ENCODE peak calls at places on chromosomes 1 and 21, in seven cellular contexts. One of them, this sample, is unnamed.

GRCh38 chr1:153679337-153680119 is 1.0 kb downstream of the NPR1 start:
- DNase-seq in adrenal gland: no peak
- DNase-seq in IMR-90: no peak
- DNase-seq in AG04450: no peak
- DNase-seq in heart right ventricle: peak
- DNase-seq in fibroblast of lung: no peak
- DNase-seq in astrocyte of the spinal cord: no peak
- DNase-seq in this sample: no peak

GRCh38 chr1:244761279-244761678 is 74.2 kb upstream of the COX20 start:
- DNase-seq in adrenal gland: no peak
- DNase-seq in IMR-90: no peak
- DNase-seq in AG04450: no peak
- DNase-seq in heart right ventricle: no peak
- DNase-seq in fibroblast of lung: no peak
- DNase-seq in astrocyte of the spinal cord: no peak
- DNase-seq in this sample: no peak

GRCh38 chr1:4027008-4027407 is 126.9 kb upstream of the C1orf174 start:
- DNase-seq in adrenal gland: no peak
- DNase-seq in IMR-90: no peak
- DNase-seq in AG04450: no peak
- DNase-seq in heart right ventricle: no peak
- DNase-seq in fibroblast of lung: no peak
- DNase-seq in astrocyte of the spinal cord: no peak
- DNase-seq in this sample: no peak

GRCh38 chr1:173191011-173191410 is 16.1 kb downstream of the TNFSF4 start:
- DNase-seq in adrenal gland: no peak
- DNase-seq in IMR-90: no peak
- DNase-seq in AG04450: no peak
- DNase-seq in heart right ventricle: no peak
- DNase-seq in fibroblast of lung: peak
- DNase-seq in astrocyte of the spinal cord: no peak
- DNase-seq in this sample: no peak

GRCh38 chr1:7177021-7177420 is 391.8 kb downstream of the CAMTA1 start:
- DNase-seq in adrenal gland: no peak
- DNase-seq in IMR-90: no peak
- DNase-seq in AG04450: no peak
- DNase-seq in heart right ventricle: no peak
- DNase-seq in fibroblast of lung: no peak
- DNase-seq in astrocyte of the spinal cord: no peak
- DNase-seq in this sample: no peak

GRCh38 chr21:37861561-37861960 is 54.7 kb downstream of the KCNJ6 start:
- DNase-seq in adrenal gland: no peak
- DNase-seq in IMR-90: no peak
- DNase-seq in AG04450: no peak
- DNase-seq in heart right ventricle: no peak
- DNase-seq in fibroblast of lung: no peak
- DNase-seq in astrocyte of the spinal cord: no peak
- DNase-seq in this sample: no peak

GRCh38 chr1:6188466-6188865 is 8.3 kb upstream of the CHD5 start:
- DNase-seq in adrenal gland: no peak
- DNase-seq in IMR-90: no peak
- DNase-seq in AG04450: no peak
- DNase-seq in heart right ventricle: no peak
- DNase-seq in fibroblast of lung: no peak
- DNase-seq in astrocyte of the spinal cord: no peak
- DNase-seq in this sample: no peak

GRCh38 chr1:110778821-110779220 is 94.1 kb upstream of the CD53 start:
- DNase-seq in adrenal gland: no peak
- DNase-seq in IMR-90: no peak
- DNase-seq in AG04450: no peak
- DNase-seq in heart right ventricle: no peak
- DNase-seq in fibroblast of lung: no peak
- DNase-seq in astrocyte of the spinal cord: no peak
- DNase-seq in this sample: no peak

GRCh38 chr1:162541619-162542141 is 19.8 kb upstream of the UAP1 start:
- DNase-seq in adrenal gland: no peak
- DNase-seq in IMR-90: peak
- DNase-seq in AG04450: peak
- DNase-seq in heart right ventricle: no peak
- DNase-seq in fibroblast of lung: peak
- DNase-seq in astrocyte of the spinal cord: peak
- DNase-seq in this sample: peak

GRCh38 chr21:17045214-17045835 is 467.5 kb upstream of the CXADR start:
- DNase-seq in adrenal gland: no peak
- DNase-seq in IMR-90: peak
- DNase-seq in AG04450: peak
- DNase-seq in heart right ventricle: no peak
- DNase-seq in fibroblast of lung: peak
- DNase-seq in astrocyte of the spinal cord: peak
- DNase-seq in this sample: peak

GRCh38 chr1:154556422-154556821 is 2.0 kb downstream of the UBE2Q1 start:
- DNase-seq in adrenal gland: peak
- DNase-seq in IMR-90: peak
- DNase-seq in AG04450: no peak
- DNase-seq in heart right ventricle: peak
- DNase-seq in fibroblast of lung: peak
- DNase-seq in astrocyte of the spinal cord: no peak
- DNase-seq in this sample: peak

GRCh38 chr1:201461783-201462441 is 7.1 kb downstream of the PHLDA3 start:
- DNase-seq in adrenal gland: peak
- DNase-seq in IMR-90: peak
- DNase-seq in AG04450: peak
- DNase-seq in heart right ventricle: peak
- DNase-seq in fibroblast of lung: peak
- DNase-seq in astrocyte of the spinal cord: peak
- DNase-seq in this sample: peak

GRCh38 chr1:11441211-11441952 is 37.6 kb upstream of the DISP3 start:
- DNase-seq in adrenal gland: no peak
- DNase-seq in IMR-90: no peak
- DNase-seq in AG04450: no peak
- DNase-seq in heart right ventricle: no peak
- DNase-seq in fibroblast of lung: no peak
- DNase-seq in astrocyte of the spinal cord: no peak
- DNase-seq in this sample: no peak

GRCh38 chr21:41061701-41062100 is 106.3 kb upstream of the BACE2 start:
- DNase-seq in adrenal gland: no peak
- DNase-seq in IMR-90: no peak
- DNase-seq in AG04450: no peak
- DNase-seq in heart right ventricle: no peak
- DNase-seq in fibroblast of lung: no peak
- DNase-seq in astrocyte of the spinal cord: no peak
- DNase-seq in this sample: no peak

GRCh38 chr1:183349201-183349711 is 68.9 kb downstream of the NMNAT2 start:
- DNase-seq in adrenal gland: no peak
- DNase-seq in IMR-90: peak
- DNase-seq in AG04450: no peak
- DNase-seq in heart right ventricle: no peak
- DNase-seq in fibroblast of lung: peak
- DNase-seq in astrocyte of the spinal cord: peak
- DNase-seq in this sample: peak

GRCh38 chr21:40936771-40937261 is 89.9 kb upstream of the DSCAM start:
- DNase-seq in adrenal gland: no peak
- DNase-seq in IMR-90: no peak
- DNase-seq in AG04450: no peak
- DNase-seq in heart right ventricle: no peak
- DNase-seq in fibroblast of lung: no peak
- DNase-seq in astrocyte of the spinal cord: no peak
- DNase-seq in this sample: no peak

GRCh38 chr1:222702210-222702609 is 10.1 kb downstream of the AIDA start:
- DNase-seq in adrenal gland: no peak
- DNase-seq in IMR-90: no peak
- DNase-seq in AG04450: no peak
- DNase-seq in heart right ventricle: no peak
- DNase-seq in fibroblast of lung: no peak
- DNase-seq in astrocyte of the spinal cord: no peak
- DNase-seq in this sample: no peak

GRCh38 chr1:112673589-112674439 is 645 bp upstream of the MOV10 start:
- DNase-seq in adrenal gland: peak
- DNase-seq in IMR-90: peak
- DNase-seq in AG04450: peak
- DNase-seq in heart right ventricle: no peak
- DNase-seq in fibroblast of lung: peak
- DNase-seq in astrocyte of the spinal cord: peak
- DNase-seq in this sample: peak

GRCh38 chr1:82931051-82931450 is 1067.9 kb downstream of the TTLL7 start:
- DNase-seq in adrenal gland: no peak
- DNase-seq in IMR-90: no peak
- DNase-seq in AG04450: no peak
- DNase-seq in heart right ventricle: no peak
- DNase-seq in fibroblast of lung: no peak
- DNase-seq in astrocyte of the spinal cord: no peak
- DNase-seq in this sample: no peak

GRCh38 chr1:73868824-73869223 is 329.2 kb downstream of the LRRIQ3 start:
- DNase-seq in adrenal gland: no peak
- DNase-seq in IMR-90: no peak
- DNase-seq in AG04450: no peak
- DNase-seq in heart right ventricle: no peak
- DNase-seq in fibroblast of lung: no peak
- DNase-seq in astrocyte of the spinal cord: no peak
- DNase-seq in this sample: no peak

GRCh38 chr1:85398391-85399064 is 66.4 kb downstream of the DDAH1 start:
- DNase-seq in adrenal gland: no peak
- DNase-seq in IMR-90: peak
- DNase-seq in AG04450: no peak
- DNase-seq in heart right ventricle: no peak
- DNase-seq in fibroblast of lung: peak
- DNase-seq in astrocyte of the spinal cord: peak
- DNase-seq in this sample: peak

GRCh38 chr1:225962440-225962975 is 21.5 kb upstream of the LEFTY2 start:
- DNase-seq in adrenal gland: no peak
- DNase-seq in IMR-90: no peak
- DNase-seq in AG04450: no peak
- DNase-seq in heart right ventricle: peak
- DNase-seq in fibroblast of lung: no peak
- DNase-seq in astrocyte of the spinal cord: no peak
- DNase-seq in this sample: no peak

GRCh38 chr1:62508187-62508758 is 71.4 kb downstream of the USP1 start:
- DNase-seq in adrenal gland: no peak
- DNase-seq in IMR-90: peak
- DNase-seq in AG04450: peak
- DNase-seq in heart right ventricle: no peak
- DNase-seq in fibroblast of lung: peak
- DNase-seq in astrocyte of the spinal cord: peak
- DNase-seq in this sample: peak

GRCh38 chr1:52348704-52349301 is 17.2 kb downstream of the CC2D1B start:
- DNase-seq in adrenal gland: peak
- DNase-seq in IMR-90: peak
- DNase-seq in AG04450: no peak
- DNase-seq in heart right ventricle: no peak
- DNase-seq in fibroblast of lung: peak
- DNase-seq in astrocyte of the spinal cord: peak
- DNase-seq in this sample: peak
- TF ChIP-seq CTCF in adrenal gland: peak
- TF ChIP-seq CTCF in IMR-90: peak
- TF ChIP-seq CTCF in AG04450: peak
- TF ChIP-seq CTCF in heart right ventricle: peak
- TF ChIP-seq CTCF in fibroblast of lung: peak
- TF ChIP-seq CTCF in astrocyte of the spinal cord: peak
- TF ChIP-seq CTCF in this sample: peak

GRCh38 chr21:45848352-45848751 is 133.2 kb upstream of the COL6A1 start:
- DNase-seq in adrenal gland: no peak
- DNase-seq in IMR-90: no peak
- DNase-seq in AG04450: no peak
- DNase-seq in heart right ventricle: no peak
- DNase-seq in fibroblast of lung: no peak
- DNase-seq in astrocyte of the spinal cord: no peak
- DNase-seq in this sample: no peak
- H3K4me3 ChIP-seq in adrenal gland: no peak
- H3K4me3 ChIP-seq in IMR-90: no peak
- H3K4me3 ChIP-seq in AG04450: no peak
- H3K4me3 ChIP-seq in heart right ventricle: no peak
- H3K4me3 ChIP-seq in fibroblast of lung: no peak
- H3K4me3 ChIP-seq in astrocyte of the spinal cord: no peak
- H3K4me3 ChIP-seq in this sample: no peak

DNA sequence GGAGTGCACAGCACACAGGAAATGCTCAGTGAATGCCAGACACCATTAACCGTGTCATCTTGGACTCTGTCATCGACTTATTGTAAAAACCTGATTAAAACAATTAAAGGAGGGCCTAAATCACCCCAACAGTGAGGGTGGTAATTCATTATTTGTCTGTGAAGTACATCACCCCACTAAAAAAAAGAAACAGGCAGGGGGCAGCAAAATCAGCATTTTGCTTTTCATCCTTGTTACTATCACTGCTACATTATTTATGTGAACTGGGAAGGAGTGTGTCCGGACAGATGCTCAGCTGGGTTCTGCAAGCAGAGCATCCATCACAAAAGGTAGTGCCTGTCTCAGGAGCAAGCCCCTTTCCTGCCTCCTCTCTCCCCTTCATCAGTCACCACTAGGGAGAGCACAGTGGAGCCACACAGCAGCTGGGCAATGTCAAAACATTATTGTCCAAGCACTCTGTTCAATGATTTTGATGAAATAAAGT is 98.5 kb downstream of the RERE start:
- DNase-seq in adrenal gland: no peak
- DNase-seq in IMR-90: no peak
- DNase-seq in AG04450: no peak
- DNase-seq in heart right ventricle: no peak
- DNase-seq in fibroblast of lung: no peak
- DNase-seq in astrocyte of the spinal cord: no peak
- DNase-seq in this sample: peak
- TF ChIP-seq CTCF in adrenal gland: peak
- TF ChIP-seq CTCF in IMR-90: peak
- TF ChIP-seq CTCF in AG04450: peak
- TF ChIP-seq CTCF in heart right ventricle: peak
- TF ChIP-seq CTCF in fibroblast of lung: peak
- TF ChIP-seq CTCF in astrocyte of the spinal cord: peak
- TF ChIP-seq CTCF in this sample: peak

GRCh38 chr1:230972855-230973271 is 5.8 kb downstream of the TTC13 start:
- DNase-seq in adrenal gland: no peak
- DNase-seq in IMR-90: peak
- DNase-seq in AG04450: no peak
- DNase-seq in heart right ventricle: no peak
- DNase-seq in fibroblast of lung: peak
- DNase-seq in astrocyte of the spinal cord: peak
- DNase-seq in this sample: peak
- H3K4me3 ChIP-seq in adrenal gland: no peak
- H3K4me3 ChIP-seq in IMR-90: no peak
- H3K4me3 ChIP-seq in AG04450: no peak
- H3K4me3 ChIP-seq in heart right ventricle: no peak
- H3K4me3 ChIP-seq in fibroblast of lung: no peak
- H3K4me3 ChIP-seq in astrocyte of the spinal cord: no peak
- H3K4me3 ChIP-seq in this sample: no peak